ENCODE peak calls at places on chromosomes 12 and 14, in seven cellular contexts. One of them, this sample, is unnamed. For H3K4me1, the result is how much of the 10 kb centered on the place peaks cover.

GRCh38 chr14:81157431-81157830 is 63.3 kb downstream of the GTF2A1 start:
- DNase-seq in neuronal stem cell: no peak
- DNase-seq in mesenchymal stem cell: no peak
- DNase-seq in IMR-90: no peak
- DNase-seq in H9: no peak
- DNase-seq in H1: no peak
- DNase-seq in trophoblast cell: no peak
- DNase-seq in this sample: no peak

GRCh38 chr12:86950043-86950838 is 694.0 kb upstream of the MGAT4C start:
- DNase-seq in neuronal stem cell: no peak
- DNase-seq in mesenchymal stem cell: no peak
- DNase-seq in IMR-90: no peak
- DNase-seq in H9: no peak
- DNase-seq in H1: no peak
- DNase-seq in trophoblast cell: no peak
- DNase-seq in this sample: no peak

GRCh38 chr12:68559246-68559645 is 51.5 kb upstream of the RAP1B start:
- DNase-seq in neuronal stem cell: no peak
- DNase-seq in mesenchymal stem cell: no peak
- DNase-seq in IMR-90: peak
- DNase-seq in H9: no peak
- DNase-seq in H1: no peak
- DNase-seq in trophoblast cell: peak
- DNase-seq in this sample: no peak

GRCh38 chr14:74219277-74219676 is 20.0 kb upstream of the VSX2 start:
- DNase-seq in neuronal stem cell: no peak
- DNase-seq in mesenchymal stem cell: no peak
- DNase-seq in IMR-90: no peak
- DNase-seq in H9: no peak
- DNase-seq in H1: no peak
- DNase-seq in trophoblast cell: no peak
- DNase-seq in this sample: no peak

GRCh38 chr12:39412210-39412609 is 30.7 kb downstream of the KIF21A start:
- DNase-seq in neuronal stem cell: no peak
- DNase-seq in mesenchymal stem cell: no peak
- DNase-seq in IMR-90: no peak
- DNase-seq in H9: peak
- DNase-seq in H1: peak
- DNase-seq in trophoblast cell: no peak
- DNase-seq in this sample: no peak

GRCh38 chr12:105982022-105982421 is 156.7 kb downstream of the NUAK1 start:
- DNase-seq in neuronal stem cell: no peak
- DNase-seq in mesenchymal stem cell: peak
- DNase-seq in IMR-90: no peak
- DNase-seq in H9: no peak
- DNase-seq in H1: no peak
- DNase-seq in trophoblast cell: no peak
- DNase-seq in this sample: no peak

GRCh38 chr12:2691001-2691339 is 103.8 kb upstream of the FKBP4 start:
- DNase-seq in neuronal stem cell: peak
- DNase-seq in mesenchymal stem cell: peak
- DNase-seq in IMR-90: peak
- DNase-seq in H9: peak
- DNase-seq in H1: no peak
- DNase-seq in trophoblast cell: peak
- DNase-seq in this sample: peak

GRCh38 chr12:321606-322326 is 59.1 kb upstream of the SLC6A13 start:
- DNase-seq in neuronal stem cell: no peak
- DNase-seq in mesenchymal stem cell: no peak
- DNase-seq in IMR-90: no peak
- DNase-seq in H9: no peak
- DNase-seq in H1: no peak
- DNase-seq in trophoblast cell: no peak
- DNase-seq in this sample: no peak

GRCh38 chr14:32940066-32940651 is 1.5 kb downstream of the NPAS3 start:
- DNase-seq in neuronal stem cell: no peak
- DNase-seq in mesenchymal stem cell: peak
- DNase-seq in IMR-90: no peak
- DNase-seq in H9: no peak
- DNase-seq in H1: no peak
- DNase-seq in trophoblast cell: no peak
- DNase-seq in this sample: no peak

GRCh38 chr12:114812858-114813761 is 129.1 kb upstream of the TBX3 start:
- DNase-seq in neuronal stem cell: peak
- DNase-seq in mesenchymal stem cell: peak
- DNase-seq in IMR-90: peak
- DNase-seq in H9: no peak
- DNase-seq in H1: no peak
- DNase-seq in trophoblast cell: peak
- DNase-seq in this sample: peak

GRCh38 chr12:72084061-72084460 is 145.4 kb downstream of the TPH2 start:
- DNase-seq in neuronal stem cell: no peak
- DNase-seq in mesenchymal stem cell: no peak
- DNase-seq in IMR-90: no peak
- DNase-seq in H9: no peak
- DNase-seq in H1: no peak
- DNase-seq in trophoblast cell: no peak
- DNase-seq in this sample: no peak

GRCh38 chr12:1562813-1563412 is 31.5 kb downstream of the FBXL14 start:
- DNase-seq in neuronal stem cell: no peak
- DNase-seq in mesenchymal stem cell: no peak
- DNase-seq in IMR-90: no peak
- DNase-seq in H9: no peak
- DNase-seq in H1: no peak
- DNase-seq in trophoblast cell: no peak
- DNase-seq in this sample: no peak

GRCh38 chr12:67650127-67650495 is 1.6 kb downstream of the DYRK2 start:
- DNase-seq in neuronal stem cell: no peak
- DNase-seq in mesenchymal stem cell: peak
- DNase-seq in IMR-90: no peak
- DNase-seq in H9: no peak
- DNase-seq in H1: no peak
- DNase-seq in trophoblast cell: no peak
- DNase-seq in this sample: no peak

GRCh38 chr12:3293446-3294161 is 197.4 kb upstream of the PRMT8 start:
- DNase-seq in neuronal stem cell: no peak
- DNase-seq in mesenchymal stem cell: no peak
- DNase-seq in IMR-90: peak
- DNase-seq in H9: no peak
- DNase-seq in H1: no peak
- DNase-seq in trophoblast cell: peak
- DNase-seq in this sample: peak

GRCh38 chr14:77151245-77151644 is 9.7 kb upstream of the ZDHHC22 start:
- DNase-seq in neuronal stem cell: peak
- DNase-seq in mesenchymal stem cell: peak
- DNase-seq in IMR-90: no peak
- DNase-seq in H9: peak
- DNase-seq in H1: no peak
- DNase-seq in trophoblast cell: no peak
- DNase-seq in this sample: peak

GRCh38 chr12:15982471-15982870 is 71.3 kb downstream of the DERA start:
- DNase-seq in neuronal stem cell: no peak
- DNase-seq in mesenchymal stem cell: peak
- DNase-seq in IMR-90: peak
- DNase-seq in H9: no peak
- DNase-seq in H1: no peak
- DNase-seq in trophoblast cell: no peak
- DNase-seq in this sample: peak

GRCh38 chr12:102910137-102910536 is 6.9 kb downstream of the PAH start:
- DNase-seq in neuronal stem cell: no peak
- DNase-seq in mesenchymal stem cell: no peak
- DNase-seq in IMR-90: no peak
- DNase-seq in H9: no peak
- DNase-seq in H1: no peak
- DNase-seq in trophoblast cell: no peak
- DNase-seq in this sample: no peak

GRCh38 chr12:13215056-13215455 is 18.5 kb downstream of the EMP1 start:
- DNase-seq in neuronal stem cell: no peak
- DNase-seq in mesenchymal stem cell: no peak
- DNase-seq in IMR-90: no peak
- DNase-seq in H9: no peak
- DNase-seq in H1: no peak
- DNase-seq in trophoblast cell: no peak
- DNase-seq in this sample: no peak

GRCh38 chr12:28974166-28974565 is 174.9 kb upstream of the FAR2 start:
- DNase-seq in neuronal stem cell: no peak
- DNase-seq in mesenchymal stem cell: peak
- DNase-seq in IMR-90: peak
- DNase-seq in H9: no peak
- DNase-seq in H1: no peak
- DNase-seq in trophoblast cell: no peak
- DNase-seq in this sample: no peak

GRCh38 chr14:75306917-75307699 is 28.5 kb downstream of the FOS start:
- DNase-seq in neuronal stem cell: no peak
- DNase-seq in mesenchymal stem cell: peak
- DNase-seq in IMR-90: peak
- DNase-seq in H9: no peak
- DNase-seq in H1: no peak
- DNase-seq in trophoblast cell: peak
- DNase-seq in this sample: peak

DNA sequence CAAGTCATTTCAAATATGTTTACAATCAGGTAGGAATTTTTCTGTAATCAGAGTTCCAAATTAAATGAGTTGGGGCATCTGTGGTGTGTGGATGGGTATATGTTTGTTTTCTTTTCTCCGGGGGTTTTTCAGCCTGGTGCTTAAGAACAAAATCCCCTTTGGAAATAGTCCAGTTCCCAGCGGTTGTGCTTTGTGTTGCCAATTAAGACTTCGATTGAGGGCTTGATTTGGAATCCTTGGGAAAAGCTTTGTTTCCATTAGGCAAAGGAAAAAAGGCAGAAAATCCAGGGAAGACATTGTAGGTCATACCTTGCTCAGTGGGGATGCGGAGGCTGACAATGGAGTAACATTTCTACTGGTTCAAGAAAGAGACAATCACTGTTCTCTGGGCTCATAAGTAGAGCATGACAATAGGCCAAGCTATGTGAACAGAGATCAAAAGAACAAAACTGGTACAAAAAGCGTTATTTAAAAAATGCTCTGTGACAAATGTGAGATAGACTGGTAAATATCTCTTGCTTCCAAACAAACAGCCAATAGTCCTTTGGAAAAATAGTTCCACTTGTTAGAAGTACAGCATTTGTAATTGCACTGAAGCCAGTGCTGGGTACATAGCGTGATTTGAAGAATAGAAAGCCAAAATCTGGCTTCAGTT is 79.7 kb downstream of the EML1 start:
- DNase-seq in neuronal stem cell: peak
- DNase-seq in mesenchymal stem cell: no peak
- DNase-seq in IMR-90: peak
- DNase-seq in H9: no peak
- DNase-seq in H1: peak
- DNase-seq in trophoblast cell: no peak
- DNase-seq in this sample: peak
- H3K23ac ChIP-seq in neuronal stem cell: no peak
- H3K23ac ChIP-seq in mesenchymal stem cell: no peak
- H3K23ac ChIP-seq in IMR-90: no peak
- H3K23ac ChIP-seq in H9: no peak
- H3K23ac ChIP-seq in H1: no peak
- H3K23ac ChIP-seq in trophoblast cell: no peak
- H3K23ac ChIP-seq in this sample: no peak

DNA sequence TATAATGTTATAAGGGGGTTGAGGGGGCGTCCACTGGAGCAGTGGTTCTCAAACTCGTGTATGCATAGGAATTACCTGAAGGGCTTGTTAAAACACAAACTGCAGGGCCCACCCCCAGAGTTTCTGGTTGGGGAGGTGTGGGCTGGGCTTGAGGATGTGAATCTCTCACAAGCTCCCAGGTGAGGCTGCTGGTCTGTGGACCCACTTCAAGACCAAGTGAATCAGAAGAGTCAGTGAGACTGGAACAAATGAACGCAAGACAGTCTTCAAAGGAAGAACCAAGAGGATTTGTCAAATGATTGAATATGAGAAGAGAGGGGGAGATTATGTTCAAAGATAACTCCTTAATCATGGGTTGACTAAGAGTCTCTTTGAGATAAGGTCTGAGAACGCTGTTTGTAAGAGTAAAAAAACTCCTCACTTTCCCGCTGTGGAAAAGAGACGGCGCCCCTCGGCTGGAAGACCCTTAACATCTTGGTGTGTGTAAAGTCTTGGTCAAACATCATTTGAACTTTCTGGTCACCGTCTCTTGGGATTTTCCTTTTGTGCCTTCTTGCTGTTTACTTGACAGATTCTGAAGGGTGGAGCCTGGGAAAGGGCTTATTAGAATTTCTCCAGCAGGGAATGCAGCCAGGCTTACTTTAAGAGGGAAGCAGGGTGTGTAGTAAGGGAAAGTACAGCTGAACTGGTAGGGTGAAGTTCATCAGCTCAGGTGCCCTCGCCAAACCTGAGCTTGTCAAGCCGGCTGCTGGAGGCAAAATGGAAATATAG is 5.3 kb upstream of the FOXN3 start:
- DNase-seq in neuronal stem cell: no peak
- DNase-seq in mesenchymal stem cell: no peak
- DNase-seq in IMR-90: peak
- DNase-seq in H9: no peak
- DNase-seq in H1: no peak
- DNase-seq in trophoblast cell: peak
- DNase-seq in this sample: no peak
- H3K4me1 ChIP-seq in neuronal stem cell: under half
- H3K4me1 ChIP-seq in mesenchymal stem cell: under half
- H3K4me1 ChIP-seq in IMR-90: under half
- H3K4me1 ChIP-seq in H9: under half
- H3K4me1 ChIP-seq in H1: under half
- H3K4me1 ChIP-seq in trophoblast cell: under half
- H3K4me1 ChIP-seq in this sample: under half

GRCh38 chr14:94362614-94363133 is 25.7 kb downstream of the SERPINA1 start:
- DNase-seq in neuronal stem cell: no peak
- DNase-seq in mesenchymal stem cell: no peak
- DNase-seq in IMR-90: no peak
- DNase-seq in H9: no peak
- DNase-seq in H1: no peak
- DNase-seq in trophoblast cell: no peak
- DNase-seq in this sample: no peak

GRCh38 chr14:94364037-94364436 is 24.4 kb downstream of the SERPINA1 start:
- DNase-seq in neuronal stem cell: no peak
- DNase-seq in mesenchymal stem cell: no peak
- DNase-seq in IMR-90: no peak
- DNase-seq in H9: no peak
- DNase-seq in H1: no peak
- DNase-seq in trophoblast cell: no peak
- DNase-seq in this sample: no peak

GRCh38 chr14:94361682-94362081 is 26.7 kb downstream of the SERPINA1 start:
- DNase-seq in neuronal stem cell: no peak
- DNase-seq in mesenchymal stem cell: no peak
- DNase-seq in IMR-90: no peak
- DNase-seq in H9: no peak
- DNase-seq in H1: no peak
- DNase-seq in trophoblast cell: no peak
- DNase-seq in this sample: no peak

GRCh38 chr14:94364964-94365363 is 23.4 kb downstream of the SERPINA1 start:
- DNase-seq in neuronal stem cell: no peak
- DNase-seq in mesenchymal stem cell: no peak
- DNase-seq in IMR-90: no peak
- DNase-seq in H9: no peak
- DNase-seq in H1: no peak
- DNase-seq in trophoblast cell: no peak
- DNase-seq in this sample: no peak

GRCh38 chr14:94363171-94363624 is 25.2 kb downstream of the SERPINA1 start:
- DNase-seq in neuronal stem cell: no peak
- DNase-seq in mesenchymal stem cell: no peak
- DNase-seq in IMR-90: no peak
- DNase-seq in H9: peak
- DNase-seq in H1: no peak
- DNase-seq in trophoblast cell: no peak
- DNase-seq in this sample: no peak
- H3K23ac ChIP-seq in neuronal stem cell: peak
- H3K23ac ChIP-seq in mesenchymal stem cell: no peak
- H3K23ac ChIP-seq in IMR-90: no peak
- H3K23ac ChIP-seq in H9: no peak
- H3K23ac ChIP-seq in H1: no peak
- H3K23ac ChIP-seq in trophoblast cell: no peak
- H3K23ac ChIP-seq in this sample: no peak

GRCh38 chr14:52044791-52045522 is 23.9 kb downstream of the NID2 start:
- DNase-seq in neuronal stem cell: no peak
- DNase-seq in mesenchymal stem cell: peak
- DNase-seq in IMR-90: peak
- DNase-seq in H9: no peak
- DNase-seq in H1: no peak
- DNase-seq in trophoblast cell: peak
- DNase-seq in this sample: no peak
- H3K4me1 ChIP-seq in neuronal stem cell: under half
- H3K4me1 ChIP-seq in mesenchymal stem cell: under half
- H3K4me1 ChIP-seq in IMR-90: under half
- H3K4me1 ChIP-seq in H9: under half
- H3K4me1 ChIP-seq in H1: under half
- H3K4me1 ChIP-seq in trophoblast cell: under half
- H3K4me1 ChIP-seq in this sample: under half

This sample was measured in mesendoderm.